ENCODE peak calls at places on chromosomes 6 and 20, in eight cellular contexts. One of them, this sample, is unnamed.

GRCh38 chr6:14367296-14367695 is 249.7 kb downstream of the CD83 start:
- DNase-seq in kidney epithelial cell: no peak
- DNase-seq in hypothalamus: no peak
- DNase-seq in stimulated activated effector memory CD8-positive, alpha-beta T cell treated with anti-CD3 and anti-CD28 coated beads, Interleukin-12 subunit alpha, Interleukin-12 subunit beta, amount 100 ng/mL, for 72 hours: no peak
- DNase-seq in astrocyte of the hippocampus: no peak
- DNase-seq in endothelial cell: no peak
- DNase-seq in activated CD4-positive, alpha-beta T cell treated with anti-CD3 and anti-CD28 coated beads for 1 hour: no peak
- DNase-seq in stimulated activated CD4-positive, alpha-beta T cell treated with anti-CD3 and anti-CD28 coated beads, Interleukin-1b, Interleukin-23, amount 100 ng/mL, for 24 hours: no peak
- DNase-seq in this sample: no peak

GRCh38 chr6:156767603-156768467 is 9.3 kb upstream of the ARID1B start:
- DNase-seq in stimulated activated CD4-positive, alpha-beta T cell treated with anti-CD3 and anti-CD28 coated beads, Interleukin-1b, Interleukin-23, amount 100 ng/mL, for 24 hours: no peak
- DNase-seq in endothelial cell: no peak
- DNase-seq in hypothalamus: no peak
- DNase-seq in kidney epithelial cell: no peak
- DNase-seq in activated CD4-positive, alpha-beta T cell treated with anti-CD3 and anti-CD28 coated beads for 1 hour: no peak
- DNase-seq in stimulated activated effector memory CD8-positive, alpha-beta T cell treated with anti-CD3 and anti-CD28 coated beads, Interleukin-12 subunit alpha, Interleukin-12 subunit beta, amount 100 ng/mL, for 72 hours: no peak
- DNase-seq in astrocyte of the hippocampus: peak
- DNase-seq in this sample: no peak

GRCh38 chr6:127302728-127303675 is 36.3 kb downstream of the RNF146 start:
- DNase-seq in endothelial cell: peak
- DNase-seq in hypothalamus: no peak
- DNase-seq in astrocyte of the hippocampus: peak
- DNase-seq in kidney epithelial cell: no peak
- DNase-seq in stimulated activated CD4-positive, alpha-beta T cell treated with anti-CD3 and anti-CD28 coated beads, Interleukin-1b, Interleukin-23, amount 100 ng/mL, for 24 hours: no peak
- DNase-seq in activated CD4-positive, alpha-beta T cell treated with anti-CD3 and anti-CD28 coated beads for 1 hour: no peak
- DNase-seq in stimulated activated effector memory CD8-positive, alpha-beta T cell treated with anti-CD3 and anti-CD28 coated beads, Interleukin-12 subunit alpha, Interleukin-12 subunit beta, amount 100 ng/mL, for 72 hours: peak
- DNase-seq in this sample: peak

GRCh38 chr6:137416376-137417109 is 77.7 kb downstream of the OLIG3 start:
- DNase-seq in stimulated activated effector memory CD8-positive, alpha-beta T cell treated with anti-CD3 and anti-CD28 coated beads, Interleukin-12 subunit alpha, Interleukin-12 subunit beta, amount 100 ng/mL, for 72 hours: no peak
- DNase-seq in stimulated activated CD4-positive, alpha-beta T cell treated with anti-CD3 and anti-CD28 coated beads, Interleukin-1b, Interleukin-23, amount 100 ng/mL, for 24 hours: no peak
- DNase-seq in kidney epithelial cell: no peak
- DNase-seq in astrocyte of the hippocampus: no peak
- DNase-seq in endothelial cell: no peak
- DNase-seq in hypothalamus: no peak
- DNase-seq in activated CD4-positive, alpha-beta T cell treated with anti-CD3 and anti-CD28 coated beads for 1 hour: no peak
- DNase-seq in this sample: no peak

GRCh38 chr6:11429577-11429976 is 108.0 kb upstream of the TMEM170B start:
- DNase-seq in endothelial cell: no peak
- DNase-seq in stimulated activated CD4-positive, alpha-beta T cell treated with anti-CD3 and anti-CD28 coated beads, Interleukin-1b, Interleukin-23, amount 100 ng/mL, for 24 hours: no peak
- DNase-seq in kidney epithelial cell: peak
- DNase-seq in stimulated activated effector memory CD8-positive, alpha-beta T cell treated with anti-CD3 and anti-CD28 coated beads, Interleukin-12 subunit alpha, Interleukin-12 subunit beta, amount 100 ng/mL, for 72 hours: no peak
- DNase-seq in astrocyte of the hippocampus: peak
- DNase-seq in hypothalamus: no peak
- DNase-seq in activated CD4-positive, alpha-beta T cell treated with anti-CD3 and anti-CD28 coated beads for 1 hour: no peak
- DNase-seq in this sample: no peak

GRCh38 chr6:81326856-81327561 is 425.5 kb downstream of the TENT5A start:
- DNase-seq in activated CD4-positive, alpha-beta T cell treated with anti-CD3 and anti-CD28 coated beads for 1 hour: no peak
- DNase-seq in stimulated activated CD4-positive, alpha-beta T cell treated with anti-CD3 and anti-CD28 coated beads, Interleukin-1b, Interleukin-23, amount 100 ng/mL, for 24 hours: no peak
- DNase-seq in astrocyte of the hippocampus: peak
- DNase-seq in endothelial cell: no peak
- DNase-seq in stimulated activated effector memory CD8-positive, alpha-beta T cell treated with anti-CD3 and anti-CD28 coated beads, Interleukin-12 subunit alpha, Interleukin-12 subunit beta, amount 100 ng/mL, for 72 hours: no peak
- DNase-seq in hypothalamus: no peak
- DNase-seq in kidney epithelial cell: no peak
- DNase-seq in this sample: no peak

GRCh38 chr6:136889271-136890193 is 32.6 kb upstream of the SLC35D3 start:
- DNase-seq in stimulated activated effector memory CD8-positive, alpha-beta T cell treated with anti-CD3 and anti-CD28 coated beads, Interleukin-12 subunit alpha, Interleukin-12 subunit beta, amount 100 ng/mL, for 72 hours: no peak
- DNase-seq in activated CD4-positive, alpha-beta T cell treated with anti-CD3 and anti-CD28 coated beads for 1 hour: no peak
- DNase-seq in endothelial cell: no peak
- DNase-seq in kidney epithelial cell: no peak
- DNase-seq in hypothalamus: no peak
- DNase-seq in astrocyte of the hippocampus: no peak
- DNase-seq in stimulated activated CD4-positive, alpha-beta T cell treated with anti-CD3 and anti-CD28 coated beads, Interleukin-1b, Interleukin-23, amount 100 ng/mL, for 24 hours: no peak
- DNase-seq in this sample: no peak

GRCh38 chr6:1554241-1554880 is 55.4 kb upstream of the FOXC1 start:
- DNase-seq in astrocyte of the hippocampus: no peak
- DNase-seq in activated CD4-positive, alpha-beta T cell treated with anti-CD3 and anti-CD28 coated beads for 1 hour: no peak
- DNase-seq in stimulated activated CD4-positive, alpha-beta T cell treated with anti-CD3 and anti-CD28 coated beads, Interleukin-1b, Interleukin-23, amount 100 ng/mL, for 24 hours: no peak
- DNase-seq in endothelial cell: no peak
- DNase-seq in hypothalamus: no peak
- DNase-seq in stimulated activated effector memory CD8-positive, alpha-beta T cell treated with anti-CD3 and anti-CD28 coated beads, Interleukin-12 subunit alpha, Interleukin-12 subunit beta, amount 100 ng/mL, for 72 hours: no peak
- DNase-seq in kidney epithelial cell: no peak
- DNase-seq in this sample: peak

GRCh38 chr6:140908505-140908904 is 1224.2 kb upstream of the GJE1 start:
- DNase-seq in stimulated activated effector memory CD8-positive, alpha-beta T cell treated with anti-CD3 and anti-CD28 coated beads, Interleukin-12 subunit alpha, Interleukin-12 subunit beta, amount 100 ng/mL, for 72 hours: no peak
- DNase-seq in kidney epithelial cell: no peak
- DNase-seq in stimulated activated CD4-positive, alpha-beta T cell treated with anti-CD3 and anti-CD28 coated beads, Interleukin-1b, Interleukin-23, amount 100 ng/mL, for 24 hours: no peak
- DNase-seq in endothelial cell: no peak
- DNase-seq in hypothalamus: no peak
- DNase-seq in activated CD4-positive, alpha-beta T cell treated with anti-CD3 and anti-CD28 coated beads for 1 hour: no peak
- DNase-seq in astrocyte of the hippocampus: no peak
- DNase-seq in this sample: no peak

GRCh38 chr20:63130654-63131577 is 85.0 kb downstream of the YTHDF1 start:
- DNase-seq in stimulated activated effector memory CD8-positive, alpha-beta T cell treated with anti-CD3 and anti-CD28 coated beads, Interleukin-12 subunit alpha, Interleukin-12 subunit beta, amount 100 ng/mL, for 72 hours: no peak
- DNase-seq in endothelial cell: no peak
- DNase-seq in hypothalamus: no peak
- DNase-seq in astrocyte of the hippocampus: no peak
- DNase-seq in stimulated activated CD4-positive, alpha-beta T cell treated with anti-CD3 and anti-CD28 coated beads, Interleukin-1b, Interleukin-23, amount 100 ng/mL, for 24 hours: no peak
- DNase-seq in kidney epithelial cell: no peak
- DNase-seq in activated CD4-positive, alpha-beta T cell treated with anti-CD3 and anti-CD28 coated beads for 1 hour: no peak
- DNase-seq in this sample: no peak

GRCh38 chr20:52103911-52104545 is 87.6 kb downstream of the ZFP64 start:
- DNase-seq in stimulated activated CD4-positive, alpha-beta T cell treated with anti-CD3 and anti-CD28 coated beads, Interleukin-1b, Interleukin-23, amount 100 ng/mL, for 24 hours: no peak
- DNase-seq in hypothalamus: no peak
- DNase-seq in kidney epithelial cell: no peak
- DNase-seq in stimulated activated effector memory CD8-positive, alpha-beta T cell treated with anti-CD3 and anti-CD28 coated beads, Interleukin-12 subunit alpha, Interleukin-12 subunit beta, amount 100 ng/mL, for 72 hours: peak
- DNase-seq in activated CD4-positive, alpha-beta T cell treated with anti-CD3 and anti-CD28 coated beads for 1 hour: no peak
- DNase-seq in astrocyte of the hippocampus: peak
- DNase-seq in endothelial cell: peak
- DNase-seq in this sample: no peak

GRCh38 chr6:127298475-127298874 is 31.8 kb downstream of the RNF146 start:
- DNase-seq in kidney epithelial cell: no peak
- DNase-seq in astrocyte of the hippocampus: no peak
- DNase-seq in activated CD4-positive, alpha-beta T cell treated with anti-CD3 and anti-CD28 coated beads for 1 hour: no peak
- DNase-seq in hypothalamus: no peak
- DNase-seq in stimulated activated CD4-positive, alpha-beta T cell treated with anti-CD3 and anti-CD28 coated beads, Interleukin-1b, Interleukin-23, amount 100 ng/mL, for 24 hours: no peak
- DNase-seq in endothelial cell: no peak
- DNase-seq in stimulated activated effector memory CD8-positive, alpha-beta T cell treated with anti-CD3 and anti-CD28 coated beads, Interleukin-12 subunit alpha, Interleukin-12 subunit beta, amount 100 ng/mL, for 72 hours: no peak
- DNase-seq in this sample: no peak

GRCh38 chr6:33073431-33073871 is at the start of gene HLA-DPA1:
- DNase-seq in astrocyte of the hippocampus: peak
- DNase-seq in stimulated activated effector memory CD8-positive, alpha-beta T cell treated with anti-CD3 and anti-CD28 coated beads, Interleukin-12 subunit alpha, Interleukin-12 subunit beta, amount 100 ng/mL, for 72 hours: peak
- DNase-seq in stimulated activated CD4-positive, alpha-beta T cell treated with anti-CD3 and anti-CD28 coated beads, Interleukin-1b, Interleukin-23, amount 100 ng/mL, for 24 hours: no peak
- DNase-seq in kidney epithelial cell: no peak
- DNase-seq in endothelial cell: no peak
- DNase-seq in hypothalamus: no peak
- DNase-seq in activated CD4-positive, alpha-beta T cell treated with anti-CD3 and anti-CD28 coated beads for 1 hour: no peak
- DNase-seq in this sample: peak

GRCh38 chr6:82249381-82250253 is 2.1 kb upstream of the IBTK start:
- DNase-seq in endothelial cell: no peak
- DNase-seq in activated CD4-positive, alpha-beta T cell treated with anti-CD3 and anti-CD28 coated beads for 1 hour: no peak
- DNase-seq in hypothalamus: no peak
- DNase-seq in stimulated activated CD4-positive, alpha-beta T cell treated with anti-CD3 and anti-CD28 coated beads, Interleukin-1b, Interleukin-23, amount 100 ng/mL, for 24 hours: no peak
- DNase-seq in stimulated activated effector memory CD8-positive, alpha-beta T cell treated with anti-CD3 and anti-CD28 coated beads, Interleukin-12 subunit alpha, Interleukin-12 subunit beta, amount 100 ng/mL, for 72 hours: no peak
- DNase-seq in kidney epithelial cell: no peak
- DNase-seq in astrocyte of the hippocampus: no peak
- DNase-seq in this sample: no peak

GRCh38 chr20:40134176-40134575 is 554.9 kb downstream of the MAFB start:
- DNase-seq in stimulated activated CD4-positive, alpha-beta T cell treated with anti-CD3 and anti-CD28 coated beads, Interleukin-1b, Interleukin-23, amount 100 ng/mL, for 24 hours: no peak
- DNase-seq in activated CD4-positive, alpha-beta T cell treated with anti-CD3 and anti-CD28 coated beads for 1 hour: no peak
- DNase-seq in stimulated activated effector memory CD8-positive, alpha-beta T cell treated with anti-CD3 and anti-CD28 coated beads, Interleukin-12 subunit alpha, Interleukin-12 subunit beta, amount 100 ng/mL, for 72 hours: no peak
- DNase-seq in hypothalamus: no peak
- DNase-seq in endothelial cell: no peak
- DNase-seq in astrocyte of the hippocampus: no peak
- DNase-seq in kidney epithelial cell: no peak
- DNase-seq in this sample: no peak

GRCh38 chr6:140857734-140858380 is 1274.9 kb upstream of the GJE1 start:
- DNase-seq in activated CD4-positive, alpha-beta T cell treated with anti-CD3 and anti-CD28 coated beads for 1 hour: no peak
- DNase-seq in hypothalamus: no peak
- DNase-seq in stimulated activated CD4-positive, alpha-beta T cell treated with anti-CD3 and anti-CD28 coated beads, Interleukin-1b, Interleukin-23, amount 100 ng/mL, for 24 hours: no peak
- DNase-seq in astrocyte of the hippocampus: peak
- DNase-seq in endothelial cell: no peak
- DNase-seq in kidney epithelial cell: peak
- DNase-seq in stimulated activated effector memory CD8-positive, alpha-beta T cell treated with anti-CD3 and anti-CD28 coated beads, Interleukin-12 subunit alpha, Interleukin-12 subunit beta, amount 100 ng/mL, for 72 hours: no peak
- DNase-seq in this sample: no peak

GRCh38 chr6:109867970-109868358 is 110.1 kb upstream of the GPR6 start:
- DNase-seq in kidney epithelial cell: peak
- DNase-seq in activated CD4-positive, alpha-beta T cell treated with anti-CD3 and anti-CD28 coated beads for 1 hour: no peak
- DNase-seq in hypothalamus: no peak
- DNase-seq in endothelial cell: no peak
- DNase-seq in astrocyte of the hippocampus: peak
- DNase-seq in stimulated activated CD4-positive, alpha-beta T cell treated with anti-CD3 and anti-CD28 coated beads, Interleukin-1b, Interleukin-23, amount 100 ng/mL, for 24 hours: no peak
- DNase-seq in stimulated activated effector memory CD8-positive, alpha-beta T cell treated with anti-CD3 and anti-CD28 coated beads, Interleukin-12 subunit alpha, Interleukin-12 subunit beta, amount 100 ng/mL, for 72 hours: no peak
- DNase-seq in this sample: no peak

GRCh38 chr6:31948753-31949413 is 3.0 kb downstream of the CFB start:
- DNase-seq in endothelial cell: no peak
- DNase-seq in hypothalamus: no peak
- DNase-seq in kidney epithelial cell: no peak
- DNase-seq in activated CD4-positive, alpha-beta T cell treated with anti-CD3 and anti-CD28 coated beads for 1 hour: no peak
- DNase-seq in stimulated activated effector memory CD8-positive, alpha-beta T cell treated with anti-CD3 and anti-CD28 coated beads, Interleukin-12 subunit alpha, Interleukin-12 subunit beta, amount 100 ng/mL, for 72 hours: no peak
- DNase-seq in astrocyte of the hippocampus: no peak
- DNase-seq in stimulated activated CD4-positive, alpha-beta T cell treated with anti-CD3 and anti-CD28 coated beads, Interleukin-1b, Interleukin-23, amount 100 ng/mL, for 24 hours: no peak
- DNase-seq in this sample: no peak

GRCh38 chr20:56552911-56553629 is 20.0 kb downstream of the FAM209B start:
- DNase-seq in activated CD4-positive, alpha-beta T cell treated with anti-CD3 and anti-CD28 coated beads for 1 hour: no peak
- DNase-seq in hypothalamus: no peak
- DNase-seq in endothelial cell: no peak
- DNase-seq in astrocyte of the hippocampus: no peak
- DNase-seq in kidney epithelial cell: no peak
- DNase-seq in stimulated activated CD4-positive, alpha-beta T cell treated with anti-CD3 and anti-CD28 coated beads, Interleukin-1b, Interleukin-23, amount 100 ng/mL, for 24 hours: no peak
- DNase-seq in stimulated activated effector memory CD8-positive, alpha-beta T cell treated with anti-CD3 and anti-CD28 coated beads, Interleukin-12 subunit alpha, Interleukin-12 subunit beta, amount 100 ng/mL, for 72 hours: no peak
- DNase-seq in this sample: no peak

GRCh38 chr6:140623498-140623897 is 1249.0 kb upstream of the CITED2 start:
- DNase-seq in stimulated activated CD4-positive, alpha-beta T cell treated with anti-CD3 and anti-CD28 coated beads, Interleukin-1b, Interleukin-23, amount 100 ng/mL, for 24 hours: no peak
- DNase-seq in kidney epithelial cell: no peak
- DNase-seq in activated CD4-positive, alpha-beta T cell treated with anti-CD3 and anti-CD28 coated beads for 1 hour: no peak
- DNase-seq in stimulated activated effector memory CD8-positive, alpha-beta T cell treated with anti-CD3 and anti-CD28 coated beads, Interleukin-12 subunit alpha, Interleukin-12 subunit beta, amount 100 ng/mL, for 72 hours: no peak
- DNase-seq in endothelial cell: no peak
- DNase-seq in astrocyte of the hippocampus: no peak
- DNase-seq in hypothalamus: no peak
- DNase-seq in this sample: no peak

GRCh38 chr6:70198825-70199224 is 104.1 kb downstream of the COL9A1 start:
- DNase-seq in stimulated activated CD4-positive, alpha-beta T cell treated with anti-CD3 and anti-CD28 coated beads, Interleukin-1b, Interleukin-23, amount 100 ng/mL, for 24 hours: no peak
- DNase-seq in endothelial cell: no peak
- DNase-seq in activated CD4-positive, alpha-beta T cell treated with anti-CD3 and anti-CD28 coated beads for 1 hour: no peak
- DNase-seq in hypothalamus: no peak
- DNase-seq in kidney epithelial cell: no peak
- DNase-seq in stimulated activated effector memory CD8-positive, alpha-beta T cell treated with anti-CD3 and anti-CD28 coated beads, Interleukin-12 subunit alpha, Interleukin-12 subunit beta, amount 100 ng/mL, for 72 hours: no peak
- DNase-seq in astrocyte of the hippocampus: no peak
- DNase-seq in this sample: no peak

GRCh38 chr6:125586074-125586473 is 163.4 kb upstream of the HEY2 start:
- DNase-seq in activated CD4-positive, alpha-beta T cell treated with anti-CD3 and anti-CD28 coated beads for 1 hour: no peak
- DNase-seq in astrocyte of the hippocampus: peak
- DNase-seq in endothelial cell: no peak
- DNase-seq in kidney epithelial cell: no peak
- DNase-seq in hypothalamus: no peak
- DNase-seq in stimulated activated effector memory CD8-positive, alpha-beta T cell treated with anti-CD3 and anti-CD28 coated beads, Interleukin-12 subunit alpha, Interleukin-12 subunit beta, amount 100 ng/mL, for 72 hours: no peak
- DNase-seq in stimulated activated CD4-positive, alpha-beta T cell treated with anti-CD3 and anti-CD28 coated beads, Interleukin-1b, Interleukin-23, amount 100 ng/mL, for 24 hours: no peak
- DNase-seq in this sample: no peak

GRCh38 chr6:26576929-26577719 is 19.6 kb upstream of the ABT1 start:
- DNase-seq in endothelial cell: peak
- DNase-seq in stimulated activated CD4-positive, alpha-beta T cell treated with anti-CD3 and anti-CD28 coated beads, Interleukin-1b, Interleukin-23, amount 100 ng/mL, for 24 hours: no peak
- DNase-seq in activated CD4-positive, alpha-beta T cell treated with anti-CD3 and anti-CD28 coated beads for 1 hour: no peak
- DNase-seq in astrocyte of the hippocampus: peak
- DNase-seq in hypothalamus: no peak
- DNase-seq in kidney epithelial cell: no peak
- DNase-seq in stimulated activated effector memory CD8-positive, alpha-beta T cell treated with anti-CD3 and anti-CD28 coated beads, Interleukin-12 subunit alpha, Interleukin-12 subunit beta, amount 100 ng/mL, for 72 hours: peak
- DNase-seq in this sample: no peak

GRCh38 chr6:45535933-45536332 is 158.2 kb upstream of the SUPT3H start:
- DNase-seq in stimulated activated effector memory CD8-positive, alpha-beta T cell treated with anti-CD3 and anti-CD28 coated beads, Interleukin-12 subunit alpha, Interleukin-12 subunit beta, amount 100 ng/mL, for 72 hours: no peak
- DNase-seq in activated CD4-positive, alpha-beta T cell treated with anti-CD3 and anti-CD28 coated beads for 1 hour: no peak
- DNase-seq in stimulated activated CD4-positive, alpha-beta T cell treated with anti-CD3 and anti-CD28 coated beads, Interleukin-1b, Interleukin-23, amount 100 ng/mL, for 24 hours: no peak
- DNase-seq in kidney epithelial cell: no peak
- DNase-seq in endothelial cell: no peak
- DNase-seq in hypothalamus: no peak
- DNase-seq in astrocyte of the hippocampus: no peak
- DNase-seq in this sample: no peak

GRCh38 chr6:28817808-28818145 is 106.0 kb downstream of the TRIM27 start:
- DNase-seq in endothelial cell: no peak
- DNase-seq in astrocyte of the hippocampus: no peak
- DNase-seq in activated CD4-positive, alpha-beta T cell treated with anti-CD3 and anti-CD28 coated beads for 1 hour: no peak
- DNase-seq in kidney epithelial cell: no peak
- DNase-seq in stimulated activated CD4-positive, alpha-beta T cell treated with anti-CD3 and anti-CD28 coated beads, Interleukin-1b, Interleukin-23, amount 100 ng/mL, for 24 hours: no peak
- DNase-seq in stimulated activated effector memory CD8-positive, alpha-beta T cell treated with anti-CD3 and anti-CD28 coated beads, Interleukin-12 subunit alpha, Interleukin-12 subunit beta, amount 100 ng/mL, for 72 hours: no peak
- DNase-seq in hypothalamus: no peak
- DNase-seq in this sample: no peak

GRCh38 chr6:158057213-158057987 is 75.7 kb downstream of the SYNJ2 start:
- DNase-seq in kidney epithelial cell: peak
- DNase-seq in hypothalamus: no peak
- DNase-seq in stimulated activated CD4-positive, alpha-beta T cell treated with anti-CD3 and anti-CD28 coated beads, Interleukin-1b, Interleukin-23, amount 100 ng/mL, for 24 hours: peak
- DNase-seq in activated CD4-positive, alpha-beta T cell treated with anti-CD3 and anti-CD28 coated beads for 1 hour: no peak
- DNase-seq in astrocyte of the hippocampus: peak
- DNase-seq in stimulated activated effector memory CD8-positive, alpha-beta T cell treated with anti-CD3 and anti-CD28 coated beads, Interleukin-12 subunit alpha, Interleukin-12 subunit beta, amount 100 ng/mL, for 72 hours: peak
- DNase-seq in endothelial cell: no peak
- DNase-seq in this sample: no peak

GRCh38 chr20:58891076-58891685 is 38.7 kb downstream of the GNAS start:
- DNase-seq in kidney epithelial cell: no peak
- DNase-seq in stimulated activated effector memory CD8-positive, alpha-beta T cell treated with anti-CD3 and anti-CD28 coated beads, Interleukin-12 subunit alpha, Interleukin-12 subunit beta, amount 100 ng/mL, for 72 hours: peak
- DNase-seq in activated CD4-positive, alpha-beta T cell treated with anti-CD3 and anti-CD28 coated beads for 1 hour: peak
- DNase-seq in endothelial cell: peak
- DNase-seq in hypothalamus: peak
- DNase-seq in astrocyte of the hippocampus: peak
- DNase-seq in stimulated activated CD4-positive, alpha-beta T cell treated with anti-CD3 and anti-CD28 coated beads, Interleukin-1b, Interleukin-23, amount 100 ng/mL, for 24 hours: peak
- DNase-seq in this sample: peak

GRCh38 chr20:9228774-9229450 is 160.0 kb downstream of the PLCB4 start:
- DNase-seq in kidney epithelial cell: no peak
- DNase-seq in endothelial cell: no peak
- DNase-seq in stimulated activated effector memory CD8-positive, alpha-beta T cell treated with anti-CD3 and anti-CD28 coated beads, Interleukin-12 subunit alpha, Interleukin-12 subunit beta, amount 100 ng/mL, for 72 hours: no peak
- DNase-seq in stimulated activated CD4-positive, alpha-beta T cell treated with anti-CD3 and anti-CD28 coated beads, Interleukin-1b, Interleukin-23, amount 100 ng/mL, for 24 hours: no peak
- DNase-seq in activated CD4-positive, alpha-beta T cell treated with anti-CD3 and anti-CD28 coated beads for 1 hour: no peak
- DNase-seq in hypothalamus: no peak
- DNase-seq in astrocyte of the hippocampus: no peak
- DNase-seq in this sample: no peak

GRCh38 chr20:10919549-10920140 is 245.8 kb upstream of the JAG1 start:
- DNase-seq in stimulated activated effector memory CD8-positive, alpha-beta T cell treated with anti-CD3 and anti-CD28 coated beads, Interleukin-12 subunit alpha, Interleukin-12 subunit beta, amount 100 ng/mL, for 72 hours: no peak
- DNase-seq in stimulated activated CD4-positive, alpha-beta T cell treated with anti-CD3 and anti-CD28 coated beads, Interleukin-1b, Interleukin-23, amount 100 ng/mL, for 24 hours: no peak
- DNase-seq in astrocyte of the hippocampus: peak
- DNase-seq in endothelial cell: no peak
- DNase-seq in hypothalamus: no peak
- DNase-seq in activated CD4-positive, alpha-beta T cell treated with anti-CD3 and anti-CD28 coated beads for 1 hour: no peak
- DNase-seq in kidney epithelial cell: no peak
- DNase-seq in this sample: no peak

GRCh38 chr6:3152689-3153088 is 4.7 kb downstream of the TUBB2A start:
- DNase-seq in hypothalamus: no peak
- DNase-seq in activated CD4-positive, alpha-beta T cell treated with anti-CD3 and anti-CD28 coated beads for 1 hour: no peak
- DNase-seq in stimulated activated effector memory CD8-positive, alpha-beta T cell treated with anti-CD3 and anti-CD28 coated beads, Interleukin-12 subunit alpha, Interleukin-12 subunit beta, amount 100 ng/mL, for 72 hours: no peak
- DNase-seq in kidney epithelial cell: no peak
- DNase-seq in endothelial cell: no peak
- DNase-seq in astrocyte of the hippocampus: no peak
- DNase-seq in stimulated activated CD4-positive, alpha-beta T cell treated with anti-CD3 and anti-CD28 coated beads, Interleukin-1b, Interleukin-23, amount 100 ng/mL, for 24 hours: no peak
- DNase-seq in this sample: no peak

GRCh38 chr6:3209114-3210023 is 18.1 kb downstream of the TUBB2B start:
- DNase-seq in stimulated activated CD4-positive, alpha-beta T cell treated with anti-CD3 and anti-CD28 coated beads, Interleukin-1b, Interleukin-23, amount 100 ng/mL, for 24 hours: no peak
- DNase-seq in endothelial cell: no peak
- DNase-seq in activated CD4-positive, alpha-beta T cell treated with anti-CD3 and anti-CD28 coated beads for 1 hour: no peak
- DNase-seq in kidney epithelial cell: peak
- DNase-seq in stimulated activated effector memory CD8-positive, alpha-beta T cell treated with anti-CD3 and anti-CD28 coated beads, Interleukin-12 subunit alpha, Interleukin-12 subunit beta, amount 100 ng/mL, for 72 hours: peak
- DNase-seq in hypothalamus: no peak
- DNase-seq in astrocyte of the hippocampus: peak
- DNase-seq in this sample: no peak

GRCh38 chr20:54208492-54209044 is 681 bp downstream of the PFDN4 start:
- DNase-seq in activated CD4-positive, alpha-beta T cell treated with anti-CD3 and anti-CD28 coated beads for 1 hour: no peak
- DNase-seq in stimulated activated effector memory CD8-positive, alpha-beta T cell treated with anti-CD3 and anti-CD28 coated beads, Interleukin-12 subunit alpha, Interleukin-12 subunit beta, amount 100 ng/mL, for 72 hours: no peak
- DNase-seq in endothelial cell: no peak
- DNase-seq in stimulated activated CD4-positive, alpha-beta T cell treated with anti-CD3 and anti-CD28 coated beads, Interleukin-1b, Interleukin-23, amount 100 ng/mL, for 24 hours: no peak
- DNase-seq in kidney epithelial cell: no peak
- DNase-seq in astrocyte of the hippocampus: peak
- DNase-seq in hypothalamus: no peak
- DNase-seq in this sample: peak

GRCh38 chr6:24855389-24856245 is 56.9 kb upstream of the ARMH2 start:
- DNase-seq in astrocyte of the hippocampus: peak
- DNase-seq in stimulated activated CD4-positive, alpha-beta T cell treated with anti-CD3 and anti-CD28 coated beads, Interleukin-1b, Interleukin-23, amount 100 ng/mL, for 24 hours: peak
- DNase-seq in activated CD4-positive, alpha-beta T cell treated with anti-CD3 and anti-CD28 coated beads for 1 hour: peak
- DNase-seq in kidney epithelial cell: peak
- DNase-seq in hypothalamus: peak
- DNase-seq in stimulated activated effector memory CD8-positive, alpha-beta T cell treated with anti-CD3 and anti-CD28 coated beads, Interleukin-12 subunit alpha, Interleukin-12 subunit beta, amount 100 ng/mL, for 72 hours: peak
- DNase-seq in endothelial cell: peak
- DNase-seq in this sample: peak

GRCh38 chr6:150610584-150610983 is 10.9 kb downstream of the PLEKHG1 start:
- DNase-seq in kidney epithelial cell: no peak
- DNase-seq in stimulated activated effector memory CD8-positive, alpha-beta T cell treated with anti-CD3 and anti-CD28 coated beads, Interleukin-12 subunit alpha, Interleukin-12 subunit beta, amount 100 ng/mL, for 72 hours: no peak
- DNase-seq in endothelial cell: no peak
- DNase-seq in hypothalamus: no peak
- DNase-seq in activated CD4-positive, alpha-beta T cell treated with anti-CD3 and anti-CD28 coated beads for 1 hour: no peak
- DNase-seq in astrocyte of the hippocampus: no peak
- DNase-seq in stimulated activated CD4-positive, alpha-beta T cell treated with anti-CD3 and anti-CD28 coated beads, Interleukin-1b, Interleukin-23, amount 100 ng/mL, for 24 hours: no peak
- DNase-seq in this sample: no peak

This sample was measured in D341Med.